ENCODE peak calls at places on chromosomes 5 and 9, in eight cellular contexts. R, J, T, K, A, F, N and O are unnamed samples.

GRCh38 chr9:5608298-5609254 is 20.3 kb upstream of the RIC1 start:
- DNase-seq in R (no peak), J (no peak), T (no peak), N (no peak), K (no peak), F (peak; percentile 62), A (no peak), O (no peak)

GRCh38 chr9:121698627-121699270 is 47.3 kb downstream of the DAB2IP start:
- DNase-seq in K (no peak), R (no peak), A (peak; percentile 52), J (no peak), F (no peak), N (no peak), T (no peak), O (peak; percentile 21)

GRCh38 chr5:16454686-16455085 is 10.9 kb downstream of the ZNF622 start:
- DNase-seq in F (no peak), J (no peak), N (no peak), T (no peak), R (no peak), A (no peak), K (no peak), O (no peak)

GRCh38 chr5:137221914-137222313 is 277.2 kb downstream of the SPOCK1 start:
- DNase-seq in A (no peak), T (no peak), K (no peak), N (no peak), R (no peak), F (no peak), J (no peak), O (no peak)

GRCh38 chr9:83920469-83920941 is 727 bp downstream of the KIF27 start:
- DNase-seq in R (peak; percentile 60), T (no peak), J (peak; percentile 39), N (no peak), A (peak; percentile 58), F (no peak), K (no peak), O (peak; percentile 35)

GRCh38 chr9:551986-552930 is 289.2 kb upstream of the DMRT1 start:
- DNase-seq in K (no peak), A (no peak), R (no peak), J (no peak), N (no peak), T (no peak), F (no peak), O (no peak)

GRCh38 chr5:14364576-14365472 is 216.8 kb upstream of the OTULINL start:
- DNase-seq in A (no peak), K (peak; percentile 13), R (peak; percentile 13), T (no peak), F (no peak), J (peak; percentile 27), N (no peak), O (no peak)

GRCh38 chr5:36840077-36840476 is 36.5 kb upstream of the NIPBL start:
- DNase-seq in F (no peak), J (no peak), R (no peak), N (no peak), T (no peak), A (no peak), K (no peak), O (no peak)

GRCh38 chr5:94691947-94692346 is 73.5 kb downstream of the SLF1 start:
- DNase-seq in F (no peak), T (no peak), K (no peak), A (no peak), N (peak; percentile 52), J (no peak), R (no peak), O (peak; percentile 54)

GRCh38 chr5:170745481-170746061 is 38.0 kb upstream of the GABRP start:
- DNase-seq in T (peak; percentile 57), F (no peak), N (peak; percentile 26), K (no peak), J (no peak), R (no peak), A (no peak), O (peak; percentile 25)

GRCh38 chr5:99694884-99695283 is 766.1 kb upstream of the CHD1 start:
- DNase-seq in A (no peak), F (no peak), N (no peak), T (no peak), K (no peak), J (no peak), R (no peak), O (no peak)

GRCh38 chr5:150068472-150068871 is 17.9 kb downstream of the CSF1R start:
- DNase-seq in J (no peak), T (no peak), R (no peak), K (no peak), F (no peak), N (no peak), A (no peak), O (no peak)

GRCh38 chr5:60945760-60946253 is 802 bp downstream of the NDUFAF2 start:
- DNase-seq in N (no peak), R (peak; percentile 25), T (no peak), A (peak; percentile 18), F (no peak), K (no peak), J (peak; percentile 7), O (peak; percentile 56)

GRCh38 chr5:173612948-173613347 is 3.5 kb downstream of the BOD1 start:
- DNase-seq in J (no peak), T (no peak), N (no peak), R (no peak), A (no peak), K (no peak), F (no peak), O (peak; percentile 72)

GRCh38 chr5:138725153-138725884 is 27.9 kb upstream of the CTNNA1 start:
- DNase-seq in N (peak; percentile 45), T (peak; percentile 61), K (peak; percentile 86), F (peak; percentile 23), R (no peak), J (peak; percentile 99), A (peak; percentile 34), O (peak; percentile 67)

GRCh38 chr9:105690742-105691141 is 3.6 kb upstream of the TMEM38B start:
- DNase-seq in T (no peak), J (no peak), F (no peak), K (no peak), A (no peak), N (no peak), R (peak; percentile 58), O (peak; percentile 5)

GRCh38 chr5:14449052-14449661 is 132.4 kb upstream of the OTULINL start:
- DNase-seq in N (peak; percentile 85), R (no peak), K (no peak), T (no peak), J (no peak), F (no peak), A (peak; percentile 69), O (peak; percentile 97)

GRCh38 chr9:124624735-124624992 is 117.5 kb upstream of the NR5A1 start:
- DNase-seq in K (no peak), A (no peak), T (no peak), J (no peak), R (no peak), F (no peak), N (no peak), O (no peak)

GRCh38 chr5:59840200-59840601 is 53.3 kb downstream of the PDE4D start:
- DNase-seq in K (no peak), R (no peak), T (no peak), N (no peak), F (no peak), A (no peak), J (peak; percentile 76), O (no peak)

GRCh38 chr9:16469184-16469583 is 401.3 kb downstream of the BNC2 start:
- DNase-seq in R (no peak), J (no peak), N (no peak), T (no peak), F (peak; percentile 50), A (no peak), K (no peak), O (no peak)

GRCh38 chr5:102290004-102290403 is 6.1 kb downstream of the SLCO4C1 start:
- DNase-seq in N (no peak), T (no peak), J (no peak), A (no peak), F (no peak), R (no peak), K (no peak), O (no peak)

GRCh38 chr9:89593776-89594427 is 10.9 kb upstream of the GADD45G start:
- DNase-seq in T (peak; percentile 57), R (peak; percentile 70), A (no peak), F (peak; percentile 69), K (no peak), N (no peak), J (no peak), O (no peak)

GRCh38 chr9:34589656-34590375 is at the start of gene CNTFR:
- DNase-seq in K (no peak), F (no peak), A (peak; percentile 55), N (no peak), T (no peak), R (no peak), J (no peak), O (no peak)

GRCh38 chr9:23751614-23752013 is 74.4 kb downstream of the ELAVL2 start:
- DNase-seq in A (no peak), J (no peak), R (no peak), N (no peak), F (no peak), K (no peak), T (no peak), O (no peak)

GRCh38 chr9:16119861-16120641 is 567.2 kb downstream of the CCDC171 start:
- DNase-seq in F (no peak), T (no peak), J (no peak), K (no peak), A (no peak), R (no peak), N (peak; percentile 79), O (peak; percentile 64)

GRCh38 chr5:141492168-141492885 is 3.4 kb downstream of the PCDHGC5 start:
- DNase-seq in N (no peak), J (no peak), R (no peak), K (no peak), A (no peak), T (no peak), F (peak; percentile 74), O (no peak)
- H3K4me3 ChIP-seq in N (no peak overlapping the region), J (no peak overlapping the region), R (no peak overlapping the region), K (no peak overlapping the region), A (no peak overlapping the region), T (no peak overlapping the region), F (peak overlapping the region; percentile 65), O (no peak overlapping the region)

GRCh38 chr9:21549251-21549765 is 67.2 kb upstream of the IFNE start:
- DNase-seq in F (no peak), R (no peak), J (peak; percentile 30), N (peak; percentile 62), A (no peak), K (no peak), T (no peak), O (peak; percentile 92)
- H3K4me3 ChIP-seq in F (no peak overlapping the region), R (peak overlapping the region; percentile 79), J (no peak overlapping the region), N (no peak overlapping the region), A (no peak overlapping the region), K (no peak overlapping the region), T (no peak overlapping the region), O (no peak overlapping the region)

GRCh38 chr5:24068507-24068906 is 561.1 kb downstream of the PRDM9 start:
- DNase-seq in T (no peak), F (no peak), K (no peak), J (no peak), N (no peak), R (no peak), A (no peak), O (no peak)
- H3K4me3 ChIP-seq in T (no peak overlapping the region), F (no peak overlapping the region), K (no peak overlapping the region), J (no peak overlapping the region), N (no peak overlapping the region), R (no peak overlapping the region), A (no peak overlapping the region), O (no peak overlapping the region)

DNA sequence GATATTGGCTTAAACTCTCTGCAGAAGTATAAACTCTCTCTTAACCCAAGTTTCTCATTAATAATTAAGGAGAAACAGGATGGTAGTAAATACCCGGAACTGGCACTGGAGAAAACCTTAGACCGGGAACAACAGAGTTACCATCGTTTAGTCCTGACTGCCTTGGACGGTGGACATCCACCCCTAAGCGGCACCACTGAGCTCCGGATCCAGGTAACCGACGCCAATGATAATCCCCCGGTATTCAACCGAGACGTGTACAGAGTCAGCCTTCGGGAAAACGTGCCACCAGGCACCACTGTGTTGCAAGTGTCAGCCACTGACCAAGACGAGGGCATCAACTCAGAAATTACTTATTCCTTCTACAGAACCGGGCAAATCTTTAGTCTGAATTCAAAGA is 861 bp downstream of the PCDHGB5 start:
- DNase-seq in K (no peak), R (no peak), F (no peak), J (no peak), A (no peak), N (no peak), T (no peak), O (no peak)
- H3K4me3 ChIP-seq in K (no peak overlapping the region), R (no peak overlapping the region), F (no peak overlapping the region), J (no peak overlapping the region), A (no peak overlapping the region), N (no peak overlapping the region), T (no peak overlapping the region), O (peak overlapping the region; percentile 17)